ENCODE peak calls at places on chromosomes 16 and 17, in five cellular contexts. One of them, this sample, is unnamed.

GRCh38 chr17:73371846-73372245 is 60.0 kb upstream of the CDC42EP4 start:
- DNase-seq in GM10248: no peak
- DNase-seq in astrocyte: no peak
- DNase-seq in esophagus squamous epithelium: no peak
- DNase-seq in HFF-Myc: no peak
- DNase-seq in this sample: no peak

GRCh38 chr16:25158401-25158800 is 46.9 kb downstream of the LCMT1 start:
- DNase-seq in GM10248: no peak
- DNase-seq in astrocyte: peak
- DNase-seq in esophagus squamous epithelium: no peak
- DNase-seq in HFF-Myc: no peak
- DNase-seq in this sample: no peak

GRCh38 chr16:17273142-17273561 is 197.6 kb downstream of the XYLT1 start:
- DNase-seq in GM10248: peak
- DNase-seq in astrocyte: peak
- DNase-seq in esophagus squamous epithelium: no peak
- DNase-seq in HFF-Myc: peak
- DNase-seq in this sample: peak

GRCh38 chr17:57667461-57667923 is 77.6 kb downstream of the CCDC182 start:
- DNase-seq in GM10248: no peak
- DNase-seq in astrocyte: no peak
- DNase-seq in esophagus squamous epithelium: no peak
- DNase-seq in HFF-Myc: no peak
- DNase-seq in this sample: no peak

GRCh38 chr16:71635632-71636031 is 9.6 kb downstream of the MARVELD3 start:
- DNase-seq in GM10248: no peak
- DNase-seq in astrocyte: no peak
- DNase-seq in esophagus squamous epithelium: no peak
- DNase-seq in HFF-Myc: no peak
- DNase-seq in this sample: no peak

GRCh38 chr16:35182943-35183550 is 1723.6 kb downstream of the TP53TG3F start:
- DNase-seq in GM10248: no peak
- DNase-seq in astrocyte: no peak
- DNase-seq in esophagus squamous epithelium: no peak
- DNase-seq in HFF-Myc: no peak
- DNase-seq in this sample: no peak

GRCh38 chr16:73095885-73096341 is 48.0 kb upstream of the ZFHX3 start:
- DNase-seq in GM10248: no peak
- DNase-seq in astrocyte: no peak
- DNase-seq in esophagus squamous epithelium: no peak
- DNase-seq in HFF-Myc: no peak
- DNase-seq in this sample: no peak

GRCh38 chr17:61219460-61219859 is 180.2 kb upstream of the TBX2 start:
- DNase-seq in GM10248: no peak
- DNase-seq in astrocyte: no peak
- DNase-seq in esophagus squamous epithelium: no peak
- DNase-seq in HFF-Myc: no peak
- DNase-seq in this sample: no peak

GRCh38 chr17:42342242-42343008 is 45.8 kb downstream of the STAT3 start:
- DNase-seq in GM10248: peak
- DNase-seq in astrocyte: peak
- DNase-seq in esophagus squamous epithelium: no peak
- DNase-seq in HFF-Myc: no peak
- DNase-seq in this sample: peak

GRCh38 chr16:86723699-86724098 is 145.3 kb downstream of the FOXL1 start:
- DNase-seq in GM10248: no peak
- DNase-seq in astrocyte: no peak
- DNase-seq in esophagus squamous epithelium: no peak
- DNase-seq in HFF-Myc: no peak
- DNase-seq in this sample: no peak

GRCh38 chr16:85245307-85246172 is 133.3 kb upstream of the CIBAR2 start:
- DNase-seq in GM10248: peak
- DNase-seq in astrocyte: peak
- DNase-seq in esophagus squamous epithelium: no peak
- DNase-seq in HFF-Myc: peak
- DNase-seq in this sample: peak

GRCh38 chr16:89253548-89254287 is 36.2 kb downstream of the ZNF778 start:
- DNase-seq in GM10248: no peak
- DNase-seq in astrocyte: no peak
- DNase-seq in esophagus squamous epithelium: no peak
- DNase-seq in HFF-Myc: no peak
- DNase-seq in this sample: no peak

DNA sequence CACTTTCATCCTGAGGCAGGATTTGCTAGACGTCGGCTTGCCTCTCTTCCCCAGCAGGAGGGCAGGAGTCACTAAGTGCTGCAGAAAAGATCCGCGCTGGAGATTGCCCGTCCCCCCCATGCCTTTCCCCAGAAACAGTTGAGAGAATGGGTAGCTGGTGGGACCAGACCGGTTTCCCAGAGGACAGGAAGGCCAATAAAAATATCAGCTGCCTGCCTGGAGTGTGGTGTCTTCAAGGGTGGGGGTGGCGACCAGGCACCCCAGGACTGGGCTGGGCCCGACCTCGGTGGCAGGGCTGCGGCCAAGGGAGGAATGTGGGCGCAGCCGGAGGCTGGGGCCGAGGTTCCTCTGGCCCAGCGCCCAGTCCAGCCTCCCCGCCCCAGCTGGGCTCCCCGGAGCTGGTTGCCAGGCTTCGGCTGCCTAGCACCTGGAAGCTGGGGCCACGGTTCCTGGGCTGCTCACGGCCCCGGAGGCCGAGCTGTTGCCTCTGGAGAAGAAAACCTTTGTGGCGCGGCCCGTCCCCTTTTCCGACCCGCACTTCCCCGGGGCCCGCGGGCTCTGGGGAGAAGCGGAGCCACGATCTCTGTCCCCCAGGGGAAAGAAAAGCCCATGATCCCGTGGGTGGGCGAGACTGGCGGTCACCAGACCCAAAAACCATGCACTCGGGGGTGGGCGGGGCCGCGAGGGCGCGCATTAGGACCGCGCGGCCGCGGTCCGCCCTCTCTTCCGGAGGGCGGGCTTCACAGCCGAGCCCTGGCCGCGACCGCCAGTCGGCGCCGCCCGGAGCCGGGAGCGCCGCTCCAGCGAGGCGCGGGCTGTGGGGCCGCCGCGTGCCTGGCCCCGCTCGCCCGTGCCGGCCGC is at the start of gene TRAF4:
- DNase-seq in GM10248: peak
- DNase-seq in astrocyte: peak
- DNase-seq in esophagus squamous epithelium: no peak
- DNase-seq in HFF-Myc: peak
- DNase-seq in this sample: peak
- TF ChIP-seq CTCF in GM10248: no peak
- TF ChIP-seq CTCF in astrocyte: no peak
- TF ChIP-seq CTCF in esophagus squamous epithelium: no peak
- TF ChIP-seq CTCF in HFF-Myc: no peak
- TF ChIP-seq CTCF in this sample: no peak

GRCh38 chr17:38724337-38724988 is 5.7 kb upstream of the CISD3 start:
- DNase-seq in GM10248: no peak
- DNase-seq in astrocyte: no peak
- DNase-seq in esophagus squamous epithelium: no peak
- DNase-seq in HFF-Myc: no peak
- DNase-seq in this sample: no peak
- TF ChIP-seq CTCF in GM10248: no peak
- TF ChIP-seq CTCF in astrocyte: no peak
- TF ChIP-seq CTCF in esophagus squamous epithelium: no peak
- TF ChIP-seq CTCF in HFF-Myc: no peak
- TF ChIP-seq CTCF in this sample: no peak

GRCh38 chr17:2797632-2798031 is 1.4 kb downstream of the RAP1GAP2 start:
- DNase-seq in GM10248: no peak
- DNase-seq in astrocyte: no peak
- DNase-seq in esophagus squamous epithelium: no peak
- DNase-seq in HFF-Myc: no peak
- DNase-seq in this sample: no peak
- TF ChIP-seq CTCF in GM10248: no peak
- TF ChIP-seq CTCF in astrocyte: no peak
- TF ChIP-seq CTCF in esophagus squamous epithelium: no peak
- TF ChIP-seq CTCF in HFF-Myc: no peak
- TF ChIP-seq CTCF in this sample: no peak

GRCh38 chr17:64621772-64622171 is 40.3 kb downstream of the SMURF2 start:
- DNase-seq in GM10248: no peak
- DNase-seq in astrocyte: no peak
- DNase-seq in esophagus squamous epithelium: no peak
- DNase-seq in HFF-Myc: no peak
- DNase-seq in this sample: no peak
- TF ChIP-seq CTCF in GM10248: no peak
- TF ChIP-seq CTCF in astrocyte: no peak
- TF ChIP-seq CTCF in esophagus squamous epithelium: no peak
- TF ChIP-seq CTCF in HFF-Myc: no peak
- TF ChIP-seq CTCF in this sample: no peak

GRCh38 chr16:57817680-57818079 is 15.4 kb upstream of the KIFC3 start:
- DNase-seq in GM10248: no peak
- DNase-seq in astrocyte: no peak
- DNase-seq in esophagus squamous epithelium: no peak
- DNase-seq in HFF-Myc: no peak
- DNase-seq in this sample: no peak
- TF ChIP-seq CTCF in GM10248: no peak
- TF ChIP-seq CTCF in astrocyte: no peak
- TF ChIP-seq CTCF in esophagus squamous epithelium: no peak
- TF ChIP-seq CTCF in HFF-Myc: no peak
- TF ChIP-seq CTCF in this sample: no peak

GRCh38 chr16:2210386-2211365 is at the start of gene BRICD5:
- DNase-seq in GM10248: no peak
- DNase-seq in astrocyte: no peak
- DNase-seq in esophagus squamous epithelium: no peak
- DNase-seq in HFF-Myc: no peak
- DNase-seq in this sample: no peak

GRCh38 chr16:2209258-2210008 is 1.2 kb downstream of the BRICD5 start:
- DNase-seq in GM10248: no peak
- DNase-seq in astrocyte: no peak
- DNase-seq in esophagus squamous epithelium: no peak
- DNase-seq in HFF-Myc: no peak
- DNase-seq in this sample: no peak

GRCh38 chr16:2208308-2208707 is 2.4 kb downstream of the BRICD5 start:
- DNase-seq in GM10248: no peak
- DNase-seq in astrocyte: no peak
- DNase-seq in esophagus squamous epithelium: no peak
- DNase-seq in HFF-Myc: no peak
- DNase-seq in this sample: no peak

GRCh38 chr16:2208772-2209171 is 1.9 kb downstream of the BRICD5 start:
- DNase-seq in GM10248: no peak
- DNase-seq in astrocyte: no peak
- DNase-seq in esophagus squamous epithelium: no peak
- DNase-seq in HFF-Myc: no peak
- DNase-seq in this sample: no peak

GRCh38 chr16:2210009-2210332 is 692 bp downstream of the BRICD5 start:
- DNase-seq in GM10248: no peak
- DNase-seq in astrocyte: no peak
- DNase-seq in esophagus squamous epithelium: no peak
- DNase-seq in HFF-Myc: no peak
- DNase-seq in this sample: no peak
- TF ChIP-seq CTCF in GM10248: no peak
- TF ChIP-seq CTCF in astrocyte: no peak
- TF ChIP-seq CTCF in esophagus squamous epithelium: no peak
- TF ChIP-seq CTCF in HFF-Myc: no peak
- TF ChIP-seq CTCF in this sample: no peak